ENCODE peak calls at places on chromosomes 12 and 14, in five cellular contexts. L is HCT116, P is SK-N-SH, B is upper lobe of left lung, S is stomach. F is an unnamed sample.

GRCh38 chr12:110846615-110847566 is at the start of gene CCDC63:
- DNase-seq in B (peak), P (peak), L (peak), S (peak), F (peak)

GRCh38 chr14:44564908-44565307 is 57.8 kb upstream of the FSCB start:
- DNase-seq in P (no peak), L (no peak), B (no peak), S (no peak), F (no peak)

GRCh38 chr14:97644365-97644764 is 847.2 kb downstream of the VRK1 start:
- DNase-seq in L (no peak), S (no peak), P (no peak), B (no peak), F (no peak)

GRCh38 chr12:107014050-107014449 is 27.1 kb upstream of the MTERF2 start:
- DNase-seq in L (peak), B (no peak), P (no peak), S (peak), F (no peak)

GRCh38 chr12:104464899-104465298 is 8.2 kb downstream of the CHST11 start:
- DNase-seq in B (no peak), P (no peak), L (no peak), S (no peak), F (no peak)

GRCh38 chr12:52891044-52891443 is 13.8 kb downstream of the KRT8 start:
- DNase-seq in P (no peak), B (no peak), S (no peak), L (no peak), F (no peak)

GRCh38 chr12:79555006-79555925 is 135.5 kb downstream of the PAWR start:
- DNase-seq in L (peak), B (no peak), P (peak), S (no peak), F (no peak)

GRCh38 chr12:79086546-79086945 is 222.0 kb downstream of the SYT1 start:
- DNase-seq in L (no peak), B (no peak), S (no peak), P (no peak), F (no peak)

GRCh38 chr12:11706509-11707331 is 57.2 kb downstream of the ETV6 start:
- DNase-seq in L (no peak), B (no peak), S (no peak), P (no peak), F (no peak)

GRCh38 chr14:104400355-104400754 is 179.2 kb upstream of the C14orf180 start:
- DNase-seq in L (no peak), S (no peak), B (peak), P (no peak), F (no peak)

GRCh38 chr12:117522559-117522958 is 161.1 kb upstream of the NOS1 start:
- DNase-seq in S (no peak), P (no peak), B (no peak), L (no peak), F (no peak)

GRCh38 chr12:104788848-104789271 is 169.2 kb downstream of the SLC41A2 start:
- DNase-seq in S (no peak), B (no peak), P (no peak), L (no peak), F (no peak)

GRCh38 chr12:10218021-10218420 is 5.3 kb downstream of the GABARAPL1 start:
- DNase-seq in P (no peak), B (no peak), L (no peak), S (no peak), F (no peak)

GRCh38 chr14:61543946-61544345 is 151.4 kb upstream of the HIF1A start:
- DNase-seq in S (no peak), B (no peak), P (no peak), L (no peak), F (no peak)

GRCh38 chr12:8970432-8970831 is 18.9 kb upstream of the KLRG1 start:
- DNase-seq in L (no peak), P (no peak), B (no peak), S (no peak), F (no peak)

GRCh38 chr14:83940253-83940652 is 1589.7 kb upstream of the FLRT2 start:
- DNase-seq in S (no peak), P (no peak), L (no peak), B (no peak), F (no peak)

GRCh38 chr12:7310070-7310469 is 6.2 kb downstream of the ACSM4 start:
- DNase-seq in S (no peak), P (no peak), L (no peak), B (no peak), F (no peak)

GRCh38 chr12:60191676-60192359 is 596.0 kb downstream of the SLC16A7 start:
- DNase-seq in P (no peak), L (no peak), B (no peak), S (no peak), F (no peak)

GRCh38 chr14:52877628-52878027 is 73.2 kb downstream of the FERMT2 start:
- DNase-seq in P (no peak), L (no peak), S (no peak), B (no peak), F (no peak)

GRCh38 chr12:83573676-83574075 is 887.0 kb downstream of the TMTC2 start:
- DNase-seq in B (no peak), L (peak), S (peak), P (no peak), F (no peak)

GRCh38 chr14:105141486-105142281 is 26.9 kb downstream of the JAG2 start:
- DNase-seq in B (peak), L (no peak), S (no peak), P (no peak), F (no peak)

GRCh38 chr12:124766745-124767074 is 97.0 kb downstream of the SCARB1 start:
- DNase-seq in P (no peak), B (no peak), S (no peak), L (no peak), F (no peak)

GRCh38 chr12:64976131-64976530 is 145.0 kb downstream of the WIF1 start:
- DNase-seq in L (no peak), B (no peak), P (no peak), S (no peak), F (no peak)

GRCh38 chr12:116266220-116266619 is 11.3 kb downstream of the MED13L start:
- DNase-seq in L (no peak), B (no peak), S (no peak), P (no peak), F (no peak)

GRCh38 chr12:3777206-3777809 is 24.4 kb upstream of the CRACR2A start:
- DNase-seq in L (peak), S (no peak), P (peak), B (no peak), F (no peak)

GRCh38 chr14:31886161-31886835 is 190.8 kb upstream of the ARHGAP5 start:
- DNase-seq in L (no peak), P (no peak), S (no peak), B (no peak), F (no peak)

GRCh38 chr12:71942259-71942658 is 3.6 kb downstream of the TPH2 start:
- DNase-seq in S (no peak), P (peak), L (no peak), B (no peak), F (no peak)

GRCh38 chr14:31897581-31898186 is 179.4 kb upstream of the ARHGAP5 start:
- DNase-seq in L (no peak), B (no peak), P (no peak), S (no peak), F (no peak)

GRCh38 chr12:121805171-121805687 is 1.4 kb downstream of the SETD1B start:
- DNase-seq in L (no peak), P (peak), B (peak), S (no peak), F (no peak)

GRCh38 chr12:77107121-77107520 is 41.8 kb upstream of the E2F7 start:
- DNase-seq in S (no peak), B (no peak), L (no peak), P (no peak), F (no peak)

GRCh38 chr12:116839287-116839830 is 41.9 kb downstream of the HRK start:
- DNase-seq in B (no peak), L (no peak), S (no peak), P (no peak), F (no peak)

GRCh38 chr14:23694085-23694975 is 58.2 kb downstream of the DHRS2 start:
- DNase-seq in P (no peak), L (peak), B (no peak), S (no peak), F (no peak)
- TF ChIP-seq POLR2AphosphoS5 in P (no peak), L (no peak), B (no peak), S (no peak), F (no peak)

DNA sequence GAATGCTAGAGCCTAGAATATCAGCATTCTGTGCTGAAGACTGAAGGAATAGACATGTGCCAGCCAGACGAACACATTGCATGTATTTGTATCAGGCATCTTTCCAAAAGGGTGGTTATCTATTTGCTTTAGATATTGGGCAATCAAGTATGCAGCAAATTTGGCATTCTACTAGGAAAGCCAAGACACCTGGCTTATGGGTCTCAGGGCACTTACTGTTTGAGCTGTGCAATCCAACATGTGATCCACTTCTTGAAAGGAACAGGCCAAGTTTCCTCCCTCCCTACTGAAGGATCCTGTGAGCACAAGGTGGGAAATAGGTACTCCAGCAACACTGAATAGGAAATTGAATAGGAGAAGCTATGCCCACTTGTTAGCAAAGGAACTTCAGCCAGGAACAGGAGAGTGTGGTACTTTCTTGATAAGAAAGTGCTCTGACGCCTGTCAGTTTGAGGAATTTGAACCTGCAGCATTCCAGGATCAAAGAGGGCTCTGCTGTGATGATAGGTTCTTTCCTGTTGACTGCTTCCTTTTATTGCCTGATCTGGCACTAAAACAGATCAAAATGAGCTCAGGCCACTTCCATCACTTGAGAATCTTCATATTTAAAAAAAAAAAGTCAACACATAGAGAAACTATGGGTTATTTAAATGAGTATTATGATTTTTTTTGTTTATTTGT is 20.6 kb downstream of the OR6S1 start:
- DNase-seq in S (no peak), L (no peak), P (no peak), B (no peak), F (no peak)
- TF ChIP-seq POLR2AphosphoS5 in S (peak), L (no peak), P (no peak), B (no peak), F (no peak)

DNA sequence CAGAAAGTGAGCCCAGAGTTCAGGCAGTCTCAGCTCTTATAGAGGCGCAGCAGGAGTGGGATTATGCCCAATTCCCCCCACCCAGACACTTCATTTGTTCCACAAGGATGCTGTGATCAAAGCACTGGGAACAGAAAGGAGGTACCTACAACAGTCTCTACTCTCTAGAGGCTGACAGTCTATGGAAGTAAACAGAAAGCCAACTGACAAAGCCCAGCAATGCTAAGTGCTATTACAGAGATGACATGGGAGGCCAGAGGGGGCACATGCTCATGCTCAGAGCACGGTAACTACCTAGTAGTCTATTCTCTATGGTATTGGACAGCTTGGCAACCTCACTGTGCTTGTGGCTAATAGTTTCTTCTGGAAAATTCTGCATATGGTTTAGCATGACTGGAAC is 85.9 kb downstream of the STXBP6 start:
- DNase-seq in P (no peak), L (no peak), B (no peak), S (no peak), F (no peak)
- TF ChIP-seq POLR2AphosphoS5 in P (no peak), L (no peak), B (no peak), S (no peak), F (no peak)

GRCh38 chr12:70213707-70214106 is 29.5 kb upstream of the CNOT2 start:
- DNase-seq in L (no peak), B (no peak), P (no peak), S (no peak), F (no peak)
- TF ChIP-seq POLR2AphosphoS5 in L (no peak), B (no peak), P (no peak), S (no peak), F (no peak)

DNA sequence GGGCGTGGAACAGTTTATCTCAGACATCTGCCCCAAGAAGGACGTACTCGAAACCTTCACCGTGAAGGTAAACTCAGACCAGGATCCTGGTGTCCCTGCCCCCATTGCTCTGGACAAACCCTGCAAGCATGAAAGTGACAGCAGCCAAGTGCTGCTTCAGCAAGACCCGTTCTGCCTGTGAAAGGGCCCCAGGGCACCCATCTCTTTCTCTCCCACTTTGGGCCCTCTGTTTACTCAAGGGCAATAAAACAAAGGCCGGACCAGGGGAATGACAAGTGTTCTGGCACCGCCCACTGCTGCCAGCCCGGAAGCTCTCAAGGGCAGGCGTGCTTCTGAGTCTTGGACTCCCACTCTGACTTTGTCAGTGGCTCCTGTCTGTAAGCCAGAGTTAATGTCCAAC is 35.3 kb downstream of the CD9 start:
- DNase-seq in L (no peak), P (no peak), S (peak), B (peak), F (no peak)
- TF ChIP-seq POLR2AphosphoS5 in L (no peak), P (no peak), S (no peak), B (no peak), F (no peak)

GRCh38 chr12:109461846-109462766 is 15.0 kb downstream of the KCTD10 start:
- DNase-seq in P (peak), L (no peak), B (no peak), S (peak), F (no peak)
- TF ChIP-seq POLR2AphosphoS5 in P (peak), L (no peak), B (peak), S (peak), F (no peak)